ENCODE peak calls at places on chromosomes 1 and 21, in seven cellular contexts. M, E, Q, C, W, Z and V are unnamed samples.
A peak's percentile ranks its signal among the peaks of the same experiment; 100 is the strongest.

GRCh38 chr1:8239306-8240023 is 78.4 kb upstream of the SLC45A1 start:
- DNase-seq in M (no peak), E (no peak), Q (peak; percentile 58), C (peak; percentile 54), W (no peak), Z (peak; percentile 39), V (peak; percentile 52)

GRCh38 chr1:212315907-212316306 is 30.7 kb downstream of the PPP2R5A start:
- DNase-seq in M (no peak), E (peak; percentile 40), Q (peak; percentile 45), C (no peak), W (no peak), Z (no peak), V (peak; percentile 17)

GRCh38 chr1:223835754-223836153 is 10.0 kb downstream of the TP53BP2 start:
- DNase-seq in M (no peak), E (no peak), Q (no peak), C (no peak), W (no peak), Z (no peak), V (no peak)

GRCh38 chr1:38193040-38193439 is 146.4 kb upstream of the POU3F1 start:
- DNase-seq in M (no peak), E (no peak), Q (no peak), C (no peak), W (no peak), Z (no peak), V (no peak)

GRCh38 chr1:22257286-22258275 is 114.7 kb upstream of the WNT4 start:
- DNase-seq in M (no peak), E (no peak), Q (peak; percentile 67), C (no peak), W (peak; percentile 70), Z (no peak), V (no peak)

GRCh38 chr1:225880210-225880584 is 2.0 kb downstream of the TMEM63A start:
- DNase-seq in M (no peak), E (no peak), Q (no peak), C (no peak), W (no peak), Z (no peak), V (peak; percentile 35)

GRCh38 chr1:39632491-39633417 is 6.7 kb downstream of the HEYL start:
- DNase-seq in M (peak; percentile 56), E (peak; percentile 38), Q (no peak), C (peak; percentile 85), W (no peak), Z (peak; percentile 53), V (peak; percentile 72)

GRCh38 chr1:186194107-186194756 is 180.8 kb downstream of the TPR start:
- DNase-seq in M (no peak), E (no peak), Q (no peak), C (no peak), W (no peak), Z (no peak), V (no peak)

GRCh38 chr1:218492840-218493239 is 147.7 kb downstream of the TGFB2 start:
- DNase-seq in M (no peak), E (no peak), Q (no peak), C (no peak), W (no peak), Z (no peak), V (no peak)

GRCh38 chr1:77524038-77524437 is 158.4 kb downstream of the ZZZ3 start:
- DNase-seq in M (no peak), E (peak; percentile 31), Q (no peak), C (no peak), W (no peak), Z (no peak), V (no peak)

GRCh38 chr1:201753492-201753891 is 75.5 kb upstream of the IPO9 start:
- DNase-seq in M (no peak), E (peak; percentile 46), Q (no peak), C (no peak), W (no peak), Z (peak; percentile 41), V (no peak)

GRCh38 chr1:185789846-185790735 is 55.9 kb downstream of the HMCN1 start:
- DNase-seq in M (no peak), E (peak; percentile 83), Q (no peak), C (no peak), W (no peak), Z (peak; percentile 26), V (no peak)

GRCh38 chr1:41361495-41362356 is 492 bp downstream of the FOXO6 start:
- DNase-seq in M (no peak), E (peak; percentile 14), Q (no peak), C (no peak), W (no peak), Z (no peak), V (peak; percentile 52)

GRCh38 chr21:31195334-31196015 is 148.6 kb downstream of the TIAM1 start:
- DNase-seq in M (no peak), E (no peak), Q (no peak), C (no peak), W (no peak), Z (no peak), V (no peak)

GRCh38 chr1:27637052-27637451 is 2.1 kb upstream of the FGR start:
- DNase-seq in M (no peak), E (no peak), Q (no peak), C (no peak), W (no peak), Z (peak; percentile 63), V (no peak)

GRCh38 chr1:220787069-220787614 is 429 bp downstream of the MTARC1 start:
- DNase-seq in M (no peak), E (no peak), Q (peak; percentile 16), C (no peak), W (no peak), Z (no peak), V (peak; percentile 86)

GRCh38 chr1:220785166-220786056 is 1.3 kb upstream of the MTARC1 start:
- DNase-seq in M (no peak), E (no peak), Q (no peak), C (no peak), W (no peak), Z (no peak), V (peak; percentile 84)

GRCh38 chr1:220788146-220788545 is 1.4 kb downstream of the MTARC1 start:
- DNase-seq in M (no peak), E (no peak), Q (no peak), C (no peak), W (no peak), Z (no peak), V (peak; percentile 94)

GRCh38 chr1:220786057-220786336 is 716 bp upstream of the MTARC1 start:
- DNase-seq in M (no peak), E (peak; percentile 11), Q (no peak), C (no peak), W (no peak), Z (no peak), V (peak; percentile 16)

GRCh38 chr1:220786337-220787068 is at the start of gene MTARC1:
- DNase-seq in M (no peak), E (peak; percentile 39), Q (peak; percentile 63), C (peak; percentile 40), W (no peak), Z (no peak), V (peak; percentile 90)
- TF ChIP-seq POLR2A in M (peak; percentile 46), E (no peak), Q (no peak), C (no peak), W (no peak), Z (no peak), V (peak; percentile 70)

DNA sequence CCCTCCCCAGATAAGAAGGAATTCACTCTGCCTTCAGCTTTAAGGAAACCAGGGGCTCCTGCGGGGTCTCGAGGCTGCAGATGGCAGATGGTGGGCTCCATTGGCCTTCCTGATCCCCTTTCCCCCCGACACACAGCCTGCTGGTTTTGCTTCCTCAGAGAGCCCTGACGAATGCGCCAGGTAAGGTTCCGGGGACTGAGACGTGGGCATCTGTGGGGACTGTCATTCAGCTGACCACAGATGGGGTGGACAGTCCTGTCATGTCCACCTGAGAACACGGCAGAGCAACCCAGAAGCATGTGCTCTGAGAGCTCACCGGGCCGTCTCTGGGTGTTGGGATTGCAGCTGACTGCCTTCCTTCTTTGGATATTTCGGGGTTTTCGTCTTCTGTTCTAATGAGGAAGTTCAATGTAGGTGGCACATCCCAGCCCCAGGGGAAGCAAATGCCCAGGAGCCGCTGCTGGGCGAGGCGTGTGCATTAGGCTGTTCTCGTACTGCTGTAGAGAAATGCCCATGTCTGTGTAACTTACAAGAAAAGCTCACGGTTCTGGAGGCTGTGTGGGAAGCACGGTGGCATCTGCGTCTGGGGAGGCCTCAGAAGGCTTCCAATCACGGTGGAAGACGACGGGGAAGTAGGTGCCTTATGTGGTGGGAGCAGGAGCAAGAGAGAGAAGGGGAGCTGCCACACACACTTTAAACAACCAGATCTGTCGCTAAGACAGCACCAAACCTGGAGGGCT is 22.6 kb upstream of the TTC34 start:
- DNase-seq in M (no peak), E (no peak), Q (no peak), C (no peak), W (no peak), Z (no peak), V (no peak)
- H3K4me1 ChIP-seq in M (no peaks in the 10 kb centered on the region), E (no peaks in the 10 kb centered on the region), Q (no peaks in the 10 kb centered on the region), C (no peaks in the 10 kb centered on the region), W (no peaks in the 10 kb centered on the region), Z (no peaks in the 10 kb centered on the region), V (no peaks in the 10 kb centered on the region)

DNA sequence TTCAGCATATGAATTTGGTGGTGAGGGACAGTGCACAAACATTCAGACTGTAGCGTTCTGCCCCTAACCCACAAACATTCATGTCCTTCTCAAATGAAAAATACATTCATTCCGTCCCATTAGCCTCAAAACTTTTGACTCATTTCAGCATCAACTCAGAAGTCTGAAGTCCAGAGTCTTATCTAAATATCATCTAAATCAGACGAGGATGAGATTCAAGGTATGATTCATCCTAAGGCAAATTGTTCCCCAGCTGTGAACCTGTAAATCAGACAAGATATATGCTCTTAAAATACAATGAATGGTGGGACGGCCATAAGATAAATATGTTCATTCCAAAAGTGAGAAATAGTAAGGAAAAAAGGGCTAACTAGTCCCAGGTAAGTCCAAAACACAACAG is 1195.6 kb upstream of the ADGRL4 start:
- DNase-seq in M (no peak), E (no peak), Q (peak; percentile 40), C (no peak), W (no peak), Z (no peak), V (no peak)
- H3K9me3 ChIP-seq in M (peaks cover 7% of the 10 kb centered on the region), E (no peaks in the 10 kb centered on the region), Q (no peaks in the 10 kb centered on the region), C (no peaks in the 10 kb centered on the region), W (no peaks in the 10 kb centered on the region), Z (no peaks in the 10 kb centered on the region), V (no peaks in the 10 kb centered on the region)

DNA sequence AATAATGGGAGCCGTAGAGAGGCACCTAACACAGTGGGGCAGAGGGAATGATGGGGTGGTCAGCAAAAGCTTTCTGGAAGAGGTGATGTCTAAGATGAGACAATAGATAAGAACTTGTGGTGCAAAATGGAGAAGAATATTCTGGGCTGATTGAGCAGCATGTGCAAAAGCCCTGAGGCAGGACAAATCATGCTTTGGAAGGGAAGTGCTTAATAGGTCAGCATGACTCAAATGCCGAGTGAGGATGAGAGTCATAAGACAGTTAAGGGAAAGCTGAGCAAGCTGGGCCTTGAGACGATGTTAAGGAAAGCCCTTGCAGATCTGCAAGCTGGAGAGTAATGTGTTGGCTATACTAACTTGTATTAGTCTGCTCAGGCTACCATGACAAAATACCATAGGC is 37.3 kb upstream of the ASB17 start:
- DNase-seq in M (no peak), E (no peak), Q (no peak), C (no peak), W (no peak), Z (peak; percentile 48), V (no peak)
- TF ChIP-seq POLR2A in M (no peak), E (no peak), Q (no peak), C (no peak), W (no peak), Z (no peak), V (no peak)